ENCODE peak calls at places on chromosomes 6 and 20, in ten cellular contexts. One of them, this sample, is unnamed.

GRCh38 chr6:167731216-167731615 is 95.5 kb upstream of the AFDN start:
- DNase-seq in neural progenitor cell: no peak
- DNase-seq in left ventricle myocardium inferior: no peak
- DNase-seq in right lobe of liver: no peak
- DNase-seq in esophagus squamous epithelium: no peak
- DNase-seq in psoas muscle: no peak
- DNase-seq in heart left ventricle: no peak
- DNase-seq in fibroblast of lung: no peak
- DNase-seq in IMR-90: no peak
- DNase-seq in cardiac muscle cell: no peak
- DNase-seq in this sample: no peak

GRCh38 chr6:157644043-157644810 is 178.8 kb upstream of the SNX9 start:
- DNase-seq in neural progenitor cell: no peak
- DNase-seq in left ventricle myocardium inferior: no peak
- DNase-seq in right lobe of liver: no peak
- DNase-seq in esophagus squamous epithelium: no peak
- DNase-seq in psoas muscle: no peak
- DNase-seq in heart left ventricle: no peak
- DNase-seq in fibroblast of lung: peak; percentile 37
- DNase-seq in IMR-90: no peak
- DNase-seq in cardiac muscle cell: peak; percentile 27
- DNase-seq in this sample: no peak

GRCh38 chr6:90297124-90297865 is 652 bp upstream of the BACH2 start:
- DNase-seq in neural progenitor cell: peak; percentile 51
- DNase-seq in left ventricle myocardium inferior: no peak
- DNase-seq in right lobe of liver: no peak
- DNase-seq in esophagus squamous epithelium: no peak
- DNase-seq in psoas muscle: no peak
- DNase-seq in heart left ventricle: no peak
- DNase-seq in fibroblast of lung: no peak
- DNase-seq in IMR-90: no peak
- DNase-seq in cardiac muscle cell: no peak
- DNase-seq in this sample: no peak

GRCh38 chr20:10447028-10447427 is 11.9 kb downstream of the SLX4IP start:
- DNase-seq in neural progenitor cell: no peak
- DNase-seq in left ventricle myocardium inferior: no peak
- DNase-seq in right lobe of liver: no peak
- DNase-seq in esophagus squamous epithelium: no peak
- DNase-seq in psoas muscle: no peak
- DNase-seq in heart left ventricle: no peak
- DNase-seq in fibroblast of lung: peak; percentile 89
- DNase-seq in IMR-90: peak; percentile 84
- DNase-seq in cardiac muscle cell: peak; percentile 77
- DNase-seq in this sample: peak; percentile 26

GRCh38 chr20:1364106-1364505 is 28.7 kb downstream of the FKBP1A start:
- DNase-seq in neural progenitor cell: no peak
- DNase-seq in left ventricle myocardium inferior: no peak
- DNase-seq in right lobe of liver: no peak
- DNase-seq in esophagus squamous epithelium: no peak
- DNase-seq in psoas muscle: no peak
- DNase-seq in heart left ventricle: no peak
- DNase-seq in fibroblast of lung: no peak
- DNase-seq in IMR-90: no peak
- DNase-seq in cardiac muscle cell: no peak
- DNase-seq in this sample: no peak

GRCh38 chr6:111874030-111874425 is 776 bp upstream of the FYN start:
- DNase-seq in neural progenitor cell: no peak
- DNase-seq in left ventricle myocardium inferior: no peak
- DNase-seq in right lobe of liver: no peak
- DNase-seq in esophagus squamous epithelium: no peak
- DNase-seq in psoas muscle: no peak
- DNase-seq in heart left ventricle: no peak
- DNase-seq in fibroblast of lung: no peak
- DNase-seq in IMR-90: peak; percentile 20
- DNase-seq in cardiac muscle cell: peak; percentile 27
- DNase-seq in this sample: peak; percentile 57

GRCh38 chr6:165321555-165322145 is 12.2 kb upstream of the C6orf118 start:
- DNase-seq in neural progenitor cell: no peak
- DNase-seq in left ventricle myocardium inferior: no peak
- DNase-seq in right lobe of liver: no peak
- DNase-seq in esophagus squamous epithelium: no peak
- DNase-seq in psoas muscle: no peak
- DNase-seq in heart left ventricle: no peak
- DNase-seq in fibroblast of lung: no peak
- DNase-seq in IMR-90: no peak
- DNase-seq in cardiac muscle cell: no peak
- DNase-seq in this sample: no peak

GRCh38 chr6:1527098-1527497 is 82.6 kb upstream of the FOXC1 start:
- DNase-seq in neural progenitor cell: peak; percentile 61
- DNase-seq in left ventricle myocardium inferior: peak; percentile 65
- DNase-seq in right lobe of liver: no peak
- DNase-seq in esophagus squamous epithelium: no peak
- DNase-seq in psoas muscle: no peak
- DNase-seq in heart left ventricle: peak; percentile 50
- DNase-seq in fibroblast of lung: peak; percentile 66
- DNase-seq in IMR-90: peak; percentile 58
- DNase-seq in cardiac muscle cell: peak; percentile 80
- DNase-seq in this sample: peak; percentile 71

GRCh38 chr20:11205769-11206362 is 532.1 kb upstream of the JAG1 start:
- DNase-seq in neural progenitor cell: no peak
- DNase-seq in left ventricle myocardium inferior: no peak
- DNase-seq in right lobe of liver: no peak
- DNase-seq in esophagus squamous epithelium: no peak
- DNase-seq in psoas muscle: no peak
- DNase-seq in heart left ventricle: no peak
- DNase-seq in fibroblast of lung: no peak
- DNase-seq in IMR-90: no peak
- DNase-seq in cardiac muscle cell: no peak
- DNase-seq in this sample: no peak

GRCh38 chr20:56781108-56781739 is 152.1 kb downstream of the TFAP2C start:
- DNase-seq in neural progenitor cell: no peak
- DNase-seq in left ventricle myocardium inferior: no peak
- DNase-seq in right lobe of liver: no peak
- DNase-seq in esophagus squamous epithelium: no peak
- DNase-seq in psoas muscle: peak; percentile 77
- DNase-seq in heart left ventricle: no peak
- DNase-seq in fibroblast of lung: peak; percentile 77
- DNase-seq in IMR-90: no peak
- DNase-seq in cardiac muscle cell: peak; percentile 92
- DNase-seq in this sample: no peak

GRCh38 chr6:104788400-104788799 is 71.3 kb downstream of the HACE1 start:
- DNase-seq in neural progenitor cell: no peak
- DNase-seq in left ventricle myocardium inferior: no peak
- DNase-seq in right lobe of liver: no peak
- DNase-seq in esophagus squamous epithelium: no peak
- DNase-seq in psoas muscle: no peak
- DNase-seq in heart left ventricle: no peak
- DNase-seq in fibroblast of lung: no peak
- DNase-seq in IMR-90: no peak
- DNase-seq in cardiac muscle cell: peak; percentile 12
- DNase-seq in this sample: no peak

GRCh38 chr6:45956176-45956575 is 59.5 kb downstream of the CLIC5 start:
- DNase-seq in neural progenitor cell: no peak
- DNase-seq in left ventricle myocardium inferior: no peak
- DNase-seq in right lobe of liver: no peak
- DNase-seq in esophagus squamous epithelium: no peak
- DNase-seq in psoas muscle: no peak
- DNase-seq in heart left ventricle: no peak
- DNase-seq in fibroblast of lung: no peak
- DNase-seq in IMR-90: no peak
- DNase-seq in cardiac muscle cell: no peak
- DNase-seq in this sample: no peak

GRCh38 chr20:59121714-59122376 is 41.8 kb upstream of the ZNF831 start:
- DNase-seq in neural progenitor cell: peak; percentile 43
- DNase-seq in left ventricle myocardium inferior: no peak
- DNase-seq in right lobe of liver: no peak
- DNase-seq in esophagus squamous epithelium: no peak
- DNase-seq in psoas muscle: no peak
- DNase-seq in heart left ventricle: no peak
- DNase-seq in fibroblast of lung: no peak
- DNase-seq in IMR-90: no peak
- DNase-seq in cardiac muscle cell: no peak
- DNase-seq in this sample: no peak

GRCh38 chr20:37308098-37309050 is 18.9 kb downstream of the MANBAL start:
- DNase-seq in neural progenitor cell: no peak
- DNase-seq in left ventricle myocardium inferior: no peak
- DNase-seq in right lobe of liver: no peak
- DNase-seq in esophagus squamous epithelium: no peak
- DNase-seq in psoas muscle: no peak
- DNase-seq in heart left ventricle: no peak
- DNase-seq in fibroblast of lung: no peak
- DNase-seq in IMR-90: no peak
- DNase-seq in cardiac muscle cell: no peak
- DNase-seq in this sample: no peak

GRCh38 chr6:37280162-37280895 is 22.4 kb upstream of the TMEM217 start:
- DNase-seq in neural progenitor cell: no peak
- DNase-seq in left ventricle myocardium inferior: no peak
- DNase-seq in right lobe of liver: no peak
- DNase-seq in esophagus squamous epithelium: no peak
- DNase-seq in psoas muscle: no peak
- DNase-seq in heart left ventricle: no peak
- DNase-seq in fibroblast of lung: no peak
- DNase-seq in IMR-90: no peak
- DNase-seq in cardiac muscle cell: no peak
- DNase-seq in this sample: no peak

GRCh38 chr6:87279051-87279595 is 43.3 kb upstream of the SMIM8 start:
- DNase-seq in neural progenitor cell: no peak
- DNase-seq in left ventricle myocardium inferior: no peak
- DNase-seq in right lobe of liver: no peak
- DNase-seq in esophagus squamous epithelium: no peak
- DNase-seq in psoas muscle: no peak
- DNase-seq in heart left ventricle: no peak
- DNase-seq in fibroblast of lung: no peak
- DNase-seq in IMR-90: no peak
- DNase-seq in cardiac muscle cell: no peak
- DNase-seq in this sample: no peak

GRCh38 chr6:133093957-133094356 is 147.2 kb upstream of the EYA4 start:
- DNase-seq in neural progenitor cell: no peak
- DNase-seq in left ventricle myocardium inferior: no peak
- DNase-seq in right lobe of liver: no peak
- DNase-seq in esophagus squamous epithelium: no peak
- DNase-seq in psoas muscle: no peak
- DNase-seq in heart left ventricle: no peak
- DNase-seq in fibroblast of lung: no peak
- DNase-seq in IMR-90: no peak
- DNase-seq in cardiac muscle cell: no peak
- DNase-seq in this sample: no peak

DNA sequence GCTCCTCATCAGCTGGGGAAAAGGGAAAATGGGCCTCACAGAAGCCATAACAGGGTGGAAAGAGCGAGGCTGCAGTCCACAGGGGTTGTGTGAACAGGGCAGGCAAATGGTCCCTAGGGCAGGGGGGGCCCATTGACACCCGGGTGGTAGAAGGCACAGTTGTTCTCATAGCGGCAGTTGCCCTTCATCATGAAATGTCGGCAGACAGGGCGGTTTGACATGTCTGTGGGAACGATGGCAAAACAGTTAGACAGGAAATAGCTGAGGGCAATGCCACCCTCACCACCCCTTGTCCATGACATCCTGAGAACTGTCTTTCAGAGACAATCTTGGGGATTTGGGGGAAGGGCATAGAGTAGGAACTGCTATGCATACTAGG is 15.6 kb downstream of the PPP1R10 start:
- DNase-seq in neural progenitor cell: no peak
- DNase-seq in left ventricle myocardium inferior: no peak
- DNase-seq in right lobe of liver: no peak
- DNase-seq in esophagus squamous epithelium: no peak
- DNase-seq in psoas muscle: no peak
- DNase-seq in heart left ventricle: no peak
- DNase-seq in fibroblast of lung: no peak
- DNase-seq in IMR-90: no peak
- DNase-seq in cardiac muscle cell: no peak
- DNase-seq in this sample: no peak
- H3K27ac ChIP-seq in neural progenitor cell: no peak overlapping the region
- H3K27ac ChIP-seq in left ventricle myocardium inferior: no peak overlapping the region
- H3K27ac ChIP-seq in right lobe of liver: no peak overlapping the region
- H3K27ac ChIP-seq in esophagus squamous epithelium: no peak overlapping the region
- H3K27ac ChIP-seq in psoas muscle: no peak overlapping the region
- H3K27ac ChIP-seq in heart left ventricle: no peak overlapping the region
- H3K27ac ChIP-seq in fibroblast of lung: no peak overlapping the region
- H3K27ac ChIP-seq in IMR-90: no peak overlapping the region
- H3K27ac ChIP-seq in cardiac muscle cell: peak overlapping the region; percentile 59
- H3K27ac ChIP-seq in this sample: peak overlapping the region; percentile 37

DNA sequence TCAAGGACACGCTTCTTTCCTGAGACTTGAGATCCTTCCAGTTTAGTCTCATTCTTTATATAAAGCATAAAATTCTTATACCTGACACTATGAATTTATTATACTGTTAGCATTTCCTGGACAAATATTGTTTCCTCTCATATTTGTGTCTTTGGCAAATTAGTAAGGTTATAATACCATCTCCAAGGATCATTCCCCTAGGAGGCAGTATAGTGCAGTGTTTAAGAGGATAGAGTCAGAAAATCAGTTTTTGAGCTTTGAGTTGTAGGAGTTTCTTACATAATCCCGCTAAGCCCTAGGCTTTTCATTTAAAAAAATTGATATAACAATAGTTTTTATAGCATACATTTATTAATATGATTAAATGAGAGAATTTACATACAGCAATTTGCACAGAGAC is 510.8 kb downstream of the TENT5A start:
- DNase-seq in neural progenitor cell: peak; percentile 43
- DNase-seq in left ventricle myocardium inferior: no peak
- DNase-seq in right lobe of liver: no peak
- DNase-seq in esophagus squamous epithelium: no peak
- DNase-seq in psoas muscle: no peak
- DNase-seq in heart left ventricle: no peak
- DNase-seq in fibroblast of lung: peak; percentile 49
- DNase-seq in IMR-90: peak; percentile 49
- DNase-seq in cardiac muscle cell: peak; percentile 73
- DNase-seq in this sample: no peak
- TF ChIP-seq CTCF in neural progenitor cell: peak; percentile 70
- TF ChIP-seq CTCF in left ventricle myocardium inferior: peak; percentile 56
- TF ChIP-seq CTCF in right lobe of liver: peak; percentile 66
- TF ChIP-seq CTCF in esophagus squamous epithelium: no peak
- TF ChIP-seq CTCF in psoas muscle: peak; percentile 25
- TF ChIP-seq CTCF in heart left ventricle: peak; percentile 56
- TF ChIP-seq CTCF in fibroblast of lung: peak; percentile 38
- TF ChIP-seq CTCF in IMR-90: peak; percentile 54
- TF ChIP-seq CTCF in cardiac muscle cell: peak; percentile 61
- TF ChIP-seq CTCF in this sample: no peak

GRCh38 chr20:22918286-22918983 is 116.7 kb upstream of the SSTR4 start:
- DNase-seq in neural progenitor cell: no peak
- DNase-seq in left ventricle myocardium inferior: no peak
- DNase-seq in right lobe of liver: no peak
- DNase-seq in esophagus squamous epithelium: no peak
- DNase-seq in psoas muscle: no peak
- DNase-seq in heart left ventricle: no peak
- DNase-seq in fibroblast of lung: no peak
- DNase-seq in IMR-90: no peak
- DNase-seq in cardiac muscle cell: peak; percentile 16
- DNase-seq in this sample: no peak
- H3K27me3 ChIP-seq in neural progenitor cell: no peaks in the 10 kb centered on the region
- H3K27me3 ChIP-seq in left ventricle myocardium inferior: peaks cover 18% of the 10 kb centered on the region
- H3K27me3 ChIP-seq in right lobe of liver: no peaks in the 10 kb centered on the region
- H3K27me3 ChIP-seq in esophagus squamous epithelium: no peaks in the 10 kb centered on the region
- H3K27me3 ChIP-seq in psoas muscle: no peaks in the 10 kb centered on the region
- H3K27me3 ChIP-seq in heart left ventricle: no peaks in the 10 kb centered on the region
- H3K27me3 ChIP-seq in fibroblast of lung: no peaks in the 10 kb centered on the region
- H3K27me3 ChIP-seq in IMR-90: peaks cover 5% of the 10 kb centered on the region
- H3K27me3 ChIP-seq in cardiac muscle cell: peaks cover 2% of the 10 kb centered on the region
- H3K27me3 ChIP-seq in this sample: no peaks in the 10 kb centered on the region

DNA sequence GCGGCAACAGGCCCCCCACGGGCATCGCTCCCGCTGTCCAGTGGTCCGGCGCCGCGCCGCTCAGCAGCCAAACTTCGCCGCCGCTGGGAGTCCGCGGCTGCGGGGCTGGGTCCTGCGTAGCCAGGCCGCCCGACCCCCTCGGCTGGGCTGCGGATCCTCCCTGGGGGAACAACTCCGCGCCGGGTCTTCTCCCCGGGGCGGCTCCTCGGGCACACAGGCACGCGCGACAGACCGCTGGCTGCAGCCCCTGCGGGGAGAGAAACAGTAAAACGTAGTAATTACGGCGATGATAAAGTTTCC is 570 bp downstream of the MAN1A1 start:
- DNase-seq in neural progenitor cell: no peak
- DNase-seq in left ventricle myocardium inferior: no peak
- DNase-seq in right lobe of liver: no peak
- DNase-seq in esophagus squamous epithelium: no peak
- DNase-seq in psoas muscle: no peak
- DNase-seq in heart left ventricle: no peak
- DNase-seq in fibroblast of lung: no peak
- DNase-seq in IMR-90: no peak
- DNase-seq in cardiac muscle cell: no peak
- DNase-seq in this sample: no peak
- H3K27ac ChIP-seq in neural progenitor cell: no peak overlapping the region
- H3K27ac ChIP-seq in left ventricle myocardium inferior: peak overlapping the region; percentile 96
- H3K27ac ChIP-seq in right lobe of liver: peak overlapping the region; percentile 98
- H3K27ac ChIP-seq in esophagus squamous epithelium: peak overlapping the region; percentile 91
- H3K27ac ChIP-seq in psoas muscle: peak overlapping the region; percentile 83
- H3K27ac ChIP-seq in heart left ventricle: peak overlapping the region; percentile 99
- H3K27ac ChIP-seq in fibroblast of lung: peak overlapping the region; percentile 62
- H3K27ac ChIP-seq in IMR-90: peak overlapping the region; percentile 49
- H3K27ac ChIP-seq in cardiac muscle cell: no peak overlapping the region
- H3K27ac ChIP-seq in this sample: peak overlapping the region; percentile 1